ENCODE peak calls at places on chromosomes 5 and 9, in five cellular contexts. R is GM03348, I is activated gamma-delta T cell treated with Interleukin-2 at 50 U/mL for 16 hours, D is GM13977, K is ureter. T is an unnamed sample.

GRCh38 chr9:89886281-89886700 is 281.5 kb downstream of the GADD45G start:
- DNase-seq in R (no peak), I (no peak), D (no peak), K (no peak), T (no peak)

GRCh38 chr9:127181315-127181580 is 58.8 kb upstream of the ANGPTL2 start:
- DNase-seq in R (no peak), I (no peak), D (no peak), K (peak), T (peak)

GRCh38 chr5:68745459-68745858 is 348.4 kb upstream of the SLC30A5 start:
- DNase-seq in R (peak), I (no peak), D (no peak), K (no peak), T (no peak)

GRCh38 chr5:95913663-95914062 is 48.0 kb downstream of the ELL2 start:
- DNase-seq in R (no peak), I (no peak), D (no peak), K (no peak), T (no peak)

GRCh38 chr5:147854894-147855773 is 23.4 kb upstream of the SCGB3A2 start:
- DNase-seq in R (no peak), I (no peak), D (no peak), K (no peak), T (no peak)

GRCh38 chr9:130846487-130847305 is 11.6 kb downstream of the ABL1 start:
- DNase-seq in R (peak), I (no peak), D (no peak), K (peak), T (no peak)

GRCh38 chr9:80049096-80049495 is 477.3 kb downstream of the TLE4 start:
- DNase-seq in R (no peak), I (no peak), D (no peak), K (no peak), T (no peak)

GRCh38 chr9:5529683-5530221 is 19.4 kb downstream of the PDCD1LG2 start:
- DNase-seq in R (no peak), I (no peak), D (no peak), K (no peak), T (no peak)

GRCh38 chr9:110744753-110745522 is 76.3 kb downstream of the MUSK start:
- DNase-seq in R (peak), I (no peak), D (no peak), K (peak), T (no peak)

GRCh38 chr9:2506310-2506709 is 115.3 kb upstream of the VLDLR start:
- DNase-seq in R (no peak), I (no peak), D (no peak), K (no peak), T (no peak)

GRCh38 chr9:110029422-110029814 is 178.5 kb downstream of the C9orf152 start:
- DNase-seq in R (peak), I (no peak), D (no peak), K (no peak), T (no peak)

GRCh38 chr5:31827862-31828261 is 188.9 kb downstream of the PDZD2 start:
- DNase-seq in R (no peak), I (no peak), D (no peak), K (no peak), T (no peak)

GRCh38 chr9:69443178-69443577 is 118.2 kb downstream of the ENTREP1 start:
- DNase-seq in R (no peak), I (no peak), D (no peak), K (no peak), T (no peak)

GRCh38 chr5:1312993-1313833 is 18.3 kb upstream of the TERT start:
- DNase-seq in R (no peak), I (peak), D (peak), K (no peak), T (peak)

GRCh38 chr9:18573157-18573556 is 99.2 kb downstream of the ADAMTSL1 start:
- DNase-seq in R (no peak), I (no peak), D (no peak), K (no peak), T (no peak)

GRCh38 chr5:66113160-66113559 is 30.9 kb upstream of the SREK1 start:
- DNase-seq in R (no peak), I (no peak), D (no peak), K (no peak), T (no peak)

GRCh38 chr9:86077286-86077685 is 22.1 kb downstream of the GOLM1 start:
- DNase-seq in R (no peak), I (no peak), D (no peak), K (no peak), T (no peak)

GRCh38 chr9:99031994-99032393 is 72.9 kb upstream of the TGFBR1 start:
- DNase-seq in R (no peak), I (no peak), D (no peak), K (peak), T (no peak)

GRCh38 chr9:99253772-99254431 is 31.8 kb downstream of the SEC61B start:
- DNase-seq in R (no peak), I (peak), D (peak), K (no peak), T (peak)

GRCh38 chr5:142246263-142246662 is 78.6 kb downstream of the SPRY4 start:
- DNase-seq in R (peak), I (no peak), D (peak), K (no peak), T (no peak)

GRCh38 chr9:135116892-135117680 is 29.6 kb downstream of the OLFM1 start:
- DNase-seq in R (no peak), I (no peak), D (no peak), K (no peak), T (no peak)

GRCh38 chr5:134070648-134070978 is 43.9 kb upstream of the TCF7 start:
- DNase-seq in R (no peak), I (no peak), D (no peak), K (no peak), T (no peak)

GRCh38 chr5:133746834-133747233 is 134.5 kb upstream of the FSTL4 start:
- DNase-seq in R (no peak), I (no peak), D (no peak), K (no peak), T (no peak)

GRCh38 chr5:55481293-55481900 is 53.4 kb downstream of the PLPP1 start:
- DNase-seq in R (peak), I (no peak), D (no peak), K (no peak), T (no peak)

GRCh38 chr5:169029661-169030274 is 271.2 kb downstream of the SLIT3 start:
- DNase-seq in R (peak), I (no peak), D (no peak), K (no peak), T (no peak)

GRCh38 chr5:133870661-133871060 is 97.8 kb downstream of the C5orf15 start:
- DNase-seq in R (peak), I (no peak), D (no peak), K (no peak), T (no peak)

GRCh38 chr5:177498013-177498847 is 826 bp upstream of the PDLIM7 start:
- DNase-seq in R (no peak), I (no peak), D (no peak), K (no peak), T (no peak)

GRCh38 chr5:57221049-57221568 is 47.2 kb downstream of the GPBP1 start:
- DNase-seq in R (peak), I (no peak), D (peak), K (no peak), T (no peak)